ENCODE peak calls at places on chromosomes 16 and 17, in four cellular contexts. One of them, this sample, is unnamed.

GRCh38 chr17:55770220-55770870 is 19.5 kb downstream of the PCTP start:
- DNase-seq in HL-60: no peak
- DNase-seq in K562: peak; percentile 39
- DNase-seq in GM12878: no peak
- DNase-seq in this sample: peak; percentile 6

GRCh38 chr16:10120953-10121352 is 61.3 kb downstream of the GRIN2A start:
- DNase-seq in K562: no peak
- DNase-seq in HL-60: no peak
- DNase-seq in GM12878: no peak
- DNase-seq in this sample: no peak

GRCh38 chr17:4557626-4558310 is 2.6 kb upstream of the MYBBP1A start:
- DNase-seq in K562: no peak
- DNase-seq in GM12878: no peak
- DNase-seq in HL-60: no peak
- DNase-seq in this sample: no peak

GRCh38 chr17:17151541-17151940 is 54.6 kb downstream of the PLD6 start:
- DNase-seq in HL-60: no peak
- DNase-seq in GM12878: no peak
- DNase-seq in K562: no peak
- DNase-seq in this sample: no peak

GRCh38 chr17:15231851-15232516 is 33.1 kb downstream of the PMP22 start:
- DNase-seq in K562: no peak
- DNase-seq in GM12878: no peak
- DNase-seq in HL-60: no peak
- DNase-seq in this sample: no peak

GRCh38 chr16:84995666-84996065 is 15.7 kb downstream of the ZDHHC7 start:
- DNase-seq in K562: no peak
- DNase-seq in HL-60: no peak
- DNase-seq in GM12878: no peak
- DNase-seq in this sample: no peak

GRCh38 chr17:69466451-69466850 is 52.0 kb downstream of the MAP2K6 start:
- DNase-seq in GM12878: no peak
- DNase-seq in K562: no peak
- DNase-seq in HL-60: no peak
- DNase-seq in this sample: no peak

GRCh38 chr17:4786111-4786491 is at the start of gene VMO1:
- DNase-seq in HL-60: no peak
- DNase-seq in K562: no peak
- DNase-seq in GM12878: no peak
- DNase-seq in this sample: no peak

GRCh38 chr17:76432712-76433336 is 20.1 kb downstream of the UBE2O start:
- DNase-seq in HL-60: no peak
- DNase-seq in K562: no peak
- DNase-seq in GM12878: no peak
- DNase-seq in this sample: no peak

GRCh38 chr17:7313890-7314718 is 1.1 kb downstream of the GPS2 start:
- DNase-seq in K562: no peak
- DNase-seq in HL-60: no peak
- DNase-seq in GM12878: no peak
- DNase-seq in this sample: no peak

GRCh38 chr17:32486091-32486700 is 597 bp upstream of the CDK5R1 start:
- DNase-seq in GM12878: no peak
- DNase-seq in HL-60: peak; percentile 47
- DNase-seq in K562: peak; percentile 93
- DNase-seq in this sample: peak; percentile 76

GRCh38 chr16:83994087-83994486 is 26.0 kb downstream of the NECAB2 start:
- DNase-seq in HL-60: peak; percentile 93
- DNase-seq in K562: no peak
- DNase-seq in GM12878: no peak
- DNase-seq in this sample: no peak

GRCh38 chr17:31048780-31049179 is 46.0 kb upstream of the NF1 start:
- DNase-seq in HL-60: no peak
- DNase-seq in K562: no peak
- DNase-seq in GM12878: no peak
- DNase-seq in this sample: no peak

GRCh38 chr16:76265434-76266045 is 11.7 kb upstream of the CNTNAP4 start:
- DNase-seq in GM12878: no peak
- DNase-seq in HL-60: peak; percentile 8
- DNase-seq in K562: peak; percentile 27
- DNase-seq in this sample: no peak

GRCh38 chr17:73591278-73592078 is 52.8 kb downstream of the SDK2 start:
- DNase-seq in K562: no peak
- DNase-seq in GM12878: peak; percentile 47
- DNase-seq in HL-60: no peak
- DNase-seq in this sample: peak; percentile 56

GRCh38 chr16:85652431-85653221 is 36.1 kb downstream of the GINS2 start:
- DNase-seq in GM12878: no peak
- DNase-seq in HL-60: no peak
- DNase-seq in K562: peak; percentile 84
- DNase-seq in this sample: no peak

GRCh38 chr17:10844667-10845387 is 6.9 kb upstream of the PIRT start:
- DNase-seq in K562: peak; percentile 84
- DNase-seq in HL-60: peak; percentile 35
- DNase-seq in GM12878: peak; percentile 5
- DNase-seq in this sample: peak; percentile 77

GRCh38 chr16:88754912-88755744 is 29.9 kb downstream of the PIEZO1 start:
- DNase-seq in HL-60: no peak
- DNase-seq in GM12878: no peak
- DNase-seq in K562: no peak
- DNase-seq in this sample: no peak

GRCh38 chr17:30858556-30859250 is 26.9 kb downstream of the ATAD5 start:
- DNase-seq in HL-60: no peak
- DNase-seq in GM12878: no peak
- DNase-seq in K562: no peak
- DNase-seq in this sample: no peak

GRCh38 chr17:61458491-61459433 is 6.5 kb downstream of the TBX4 start:
- DNase-seq in GM12878: no peak
- DNase-seq in K562: no peak
- DNase-seq in HL-60: no peak
- DNase-seq in this sample: no peak

GRCh38 chr16:81548551-81548900 is 103.9 kb downstream of the CMIP start:
- DNase-seq in GM12878: no peak
- DNase-seq in HL-60: no peak
- DNase-seq in K562: no peak
- DNase-seq in this sample: no peak
- TF ChIP-seq SPI1 in GM12878: no peak
- TF ChIP-seq SPI1 in HL-60: no peak
- TF ChIP-seq SPI1 in K562: no peak
- TF ChIP-seq SPI1 in this sample: no peak

DNA sequence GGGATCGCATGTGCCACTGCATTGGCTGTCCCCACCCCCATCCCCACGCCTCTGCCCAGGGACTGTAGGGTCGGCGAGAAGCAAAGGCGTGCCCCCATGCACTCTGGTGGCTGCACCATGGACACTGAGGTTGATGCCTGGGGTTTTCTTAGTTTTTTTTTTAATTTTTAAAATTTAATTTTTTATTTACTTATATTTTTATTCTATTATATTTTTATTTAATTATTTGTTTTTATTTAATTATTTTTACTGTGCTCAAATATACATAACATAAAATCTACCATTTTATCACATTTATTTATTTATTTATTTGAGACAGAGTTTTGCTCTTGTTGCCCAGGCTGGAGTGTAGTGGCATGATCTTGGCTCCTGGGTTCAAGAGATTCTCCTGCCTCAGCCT is 57.4 kb downstream of the SOCS3 start:
- DNase-seq in GM12878: no peak
- DNase-seq in HL-60: no peak
- DNase-seq in K562: no peak
- DNase-seq in this sample: no peak
- TF ChIP-seq SPI1 in GM12878: no peak
- TF ChIP-seq SPI1 in HL-60: no peak
- TF ChIP-seq SPI1 in K562: no peak
- TF ChIP-seq SPI1 in this sample: no peak

GRCh38 chr16:56647641-56648431 is 3.9 kb upstream of the MT1B start:
- DNase-seq in K562: peak; percentile 37
- DNase-seq in GM12878: no peak
- DNase-seq in HL-60: no peak
- DNase-seq in this sample: no peak
- TF ChIP-seq SPI1 in K562: no peak
- TF ChIP-seq SPI1 in GM12878: no peak
- TF ChIP-seq SPI1 in HL-60: no peak
- TF ChIP-seq SPI1 in this sample: no peak

GRCh38 chr16:12494716-12495115 is 309.0 kb downstream of the CPPED1 start:
- DNase-seq in HL-60: no peak
- DNase-seq in K562: no peak
- DNase-seq in GM12878: no peak
- DNase-seq in this sample: no peak

GRCh38 chr16:12496866-12497265 is 306.8 kb downstream of the CPPED1 start:
- DNase-seq in K562: no peak
- DNase-seq in HL-60: no peak
- DNase-seq in GM12878: no peak
- DNase-seq in this sample: no peak

GRCh38 chr16:12497558-12497957 is 306.1 kb downstream of the CPPED1 start:
- DNase-seq in HL-60: no peak
- DNase-seq in K562: no peak
- DNase-seq in GM12878: no peak
- DNase-seq in this sample: no peak

GRCh38 chr16:12498077-12498476 is 305.6 kb downstream of the CPPED1 start:
- DNase-seq in HL-60: no peak
- DNase-seq in K562: no peak
- DNase-seq in GM12878: no peak
- DNase-seq in this sample: no peak

DNA sequence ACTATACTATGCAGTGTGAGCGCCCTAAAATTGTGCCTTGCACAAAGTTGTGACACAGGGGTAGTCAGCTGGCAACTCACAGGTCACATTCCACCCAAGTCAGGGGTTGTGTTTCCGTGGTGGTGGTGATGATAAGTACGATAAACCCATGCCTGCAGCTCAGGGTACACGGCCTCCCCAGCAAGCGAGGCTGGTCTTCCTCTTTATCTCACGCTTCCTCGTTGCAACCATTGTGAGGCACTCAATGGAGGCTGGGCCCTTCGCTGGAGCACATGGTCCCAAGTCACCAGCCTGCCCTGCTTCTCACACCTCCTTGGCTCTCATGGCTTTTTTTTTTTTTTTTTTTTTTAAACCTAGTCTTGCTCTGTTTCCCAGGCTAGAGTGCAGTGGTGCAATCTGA is 307.5 kb downstream of the CPPED1 start:
- DNase-seq in K562: no peak
- DNase-seq in HL-60: no peak
- DNase-seq in GM12878: no peak
- DNase-seq in this sample: no peak
- TF ChIP-seq SPI1 in K562: no peak
- TF ChIP-seq SPI1 in HL-60: no peak
- TF ChIP-seq SPI1 in GM12878: no peak
- TF ChIP-seq SPI1 in this sample: no peak

DNA sequence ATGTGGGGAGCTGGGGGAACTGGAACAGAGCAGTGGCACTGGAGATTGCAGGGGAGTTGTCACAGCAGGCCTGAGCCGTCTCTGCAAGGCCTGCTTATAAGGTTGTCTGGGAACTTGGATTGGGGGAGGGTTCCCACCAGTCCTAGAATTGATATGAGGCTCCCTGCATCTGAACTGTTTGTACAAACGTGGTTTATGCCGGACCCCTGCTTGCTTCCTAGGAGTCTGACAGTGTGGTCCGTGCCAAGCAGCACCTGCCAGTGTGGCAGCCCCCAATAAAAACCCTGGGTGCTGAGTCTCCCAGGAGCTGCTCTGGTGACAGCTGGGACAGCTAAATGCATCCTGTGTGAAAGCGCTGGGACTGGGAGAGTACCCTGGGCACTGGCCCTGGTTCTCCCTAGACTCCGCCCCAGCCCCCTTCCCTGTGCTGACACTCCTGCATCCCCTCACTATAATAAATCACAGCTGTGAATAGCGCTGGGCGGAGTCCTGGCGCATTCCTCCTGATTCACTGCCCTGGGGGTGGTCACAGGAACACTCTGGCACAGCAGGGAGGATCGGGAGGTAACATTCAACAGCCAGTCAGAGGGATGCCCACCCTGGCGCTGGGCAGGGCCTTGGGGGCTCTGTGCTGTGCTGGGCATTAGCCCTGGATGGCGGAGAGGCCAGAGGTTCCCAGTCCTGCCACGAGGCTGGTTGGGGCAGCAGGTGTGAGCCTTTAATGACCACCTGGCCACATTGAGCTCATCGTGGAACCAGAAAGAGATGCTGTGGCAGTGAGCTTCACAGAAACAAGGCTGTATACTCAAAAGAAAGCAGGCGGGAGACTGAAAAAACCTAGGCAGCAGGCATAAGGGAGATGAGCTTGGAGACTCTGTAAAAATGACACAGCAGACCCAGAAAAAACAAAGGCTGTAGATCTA is 45.6 kb downstream of the RMI2 start:
- DNase-seq in GM12878: no peak
- DNase-seq in K562: no peak
- DNase-seq in HL-60: no peak
- DNase-seq in this sample: peak; percentile 26
- TF ChIP-seq SPI1 in GM12878: no peak
- TF ChIP-seq SPI1 in K562: no peak
- TF ChIP-seq SPI1 in HL-60: no peak
- TF ChIP-seq SPI1 in this sample: no peak

GRCh38 chr16:11202260-11203091 is 53.5 kb downstream of the SOCS1 start:
- DNase-seq in GM12878: peak; percentile 62
- DNase-seq in HL-60: no peak
- DNase-seq in K562: peak; percentile 32
- DNase-seq in this sample: no peak
- TF ChIP-seq SPI1 in GM12878: no peak
- TF ChIP-seq SPI1 in HL-60: no peak
- TF ChIP-seq SPI1 in K562: no peak
- TF ChIP-seq SPI1 in this sample: no peak

This sample was measured in GM12891.